ENCODE peak calls at places on chromosome 9, in seven cellular contexts. T is HCT116, F is H1, Q is HepG2, K is SK-N-SH, M is GM12878, D is K562. X is an unnamed sample.

GRCh38 chr9:113564804-113565237 is 101.3 kb downstream of the RGS3 start:
- DNase-seq in T (no peak), F (peak), Q (no peak), K (peak), M (no peak), D (peak), X (no peak)

GRCh38 chr9:79189511-79189924 is 382.2 kb upstream of the TLE4 start:
- DNase-seq in T (no peak), F (no peak), Q (no peak), K (peak), M (no peak), D (no peak), X (no peak)

GRCh38 chr9:76374702-76375543 is 19.3 kb downstream of the RFK start:
- DNase-seq in T (no peak), F (no peak), Q (peak), K (no peak), M (no peak), D (peak), X (peak)

GRCh38 chr9:114674076-114674797 is 7.8 kb downstream of the TEX48 start:
- DNase-seq in T (no peak), F (no peak), Q (no peak), K (no peak), M (no peak), D (no peak), X (no peak)

GRCh38 chr9:114388764-114389375 is 1.1 kb upstream of the AKNA start:
- DNase-seq in T (no peak), F (no peak), Q (no peak), K (no peak), M (no peak), D (no peak), X (no peak)

GRCh38 chr9:13688990-13689600 is 409.6 kb upstream of the MPDZ start:
- DNase-seq in T (no peak), F (no peak), Q (no peak), K (no peak), M (no peak), D (peak), X (peak)

GRCh38 chr9:109981091-109981490 is 201.1 kb downstream of the PALM2AKAP2 start:
- DNase-seq in T (no peak), F (no peak), Q (no peak), K (no peak), M (no peak), D (no peak), X (no peak)

GRCh38 chr9:95131023-95131943 is 186.2 kb downstream of the FANCC start:
- DNase-seq in T (peak), F (peak), Q (peak), K (peak), M (no peak), D (peak), X (peak)

GRCh38 chr9:94867281-94867841 is 140.9 kb downstream of the AOPEP start:
- DNase-seq in T (peak), F (peak), Q (peak), K (peak), M (no peak), D (peak), X (peak)

GRCh38 chr9:21096172-21096900 is 18.6 kb upstream of the IFNB1 start:
- DNase-seq in T (no peak), F (no peak), Q (no peak), K (no peak), M (peak), D (no peak), X (no peak)

GRCh38 chr9:129026442-129027223 is 1.5 kb downstream of the SH3GLB2 start:
- DNase-seq in T (no peak), F (no peak), Q (peak), K (peak), M (no peak), D (no peak), X (peak)

GRCh38 chr9:107019216-107019615 is 156.2 kb downstream of the ZNF462 start:
- DNase-seq in T (no peak), F (no peak), Q (no peak), K (no peak), M (no peak), D (no peak), X (no peak)

GRCh38 chr9:89427621-89428221 is 70.2 kb downstream of the SEMA4D start:
- DNase-seq in T (no peak), F (no peak), Q (no peak), K (no peak), M (no peak), D (no peak), X (no peak)
- TF ChIP-seq JUND in T (no peak), F (no peak), Q (no peak), K (no peak), M (no peak), D (no peak), X (no peak)

GRCh38 chr9:6567140-6567591 is 78.4 kb downstream of the GLDC start:
- DNase-seq in T (peak), F (no peak), Q (no peak), K (no peak), M (no peak), D (no peak), X (no peak)
- TF ChIP-seq JUND in T (peak), F (no peak), Q (no peak), K (peak), M (no peak), D (peak), X (no peak)

GRCh38 chr9:132677976-132678375 is 7.7 kb downstream of the GTF3C4 start:
- DNase-seq in T (no peak), F (no peak), Q (no peak), K (no peak), M (no peak), D (no peak), X (no peak)
- TF ChIP-seq JUND in T (no peak), F (no peak), Q (no peak), K (no peak), M (no peak), D (no peak), X (no peak)

GRCh38 chr9:134389659-134390058 is 63.4 kb downstream of the RXRA start:
- DNase-seq in T (no peak), F (no peak), Q (no peak), K (peak), M (no peak), D (no peak), X (no peak)

GRCh38 chr9:134390537-134390936 is 64.3 kb downstream of the RXRA start:
- DNase-seq in T (no peak), F (no peak), Q (no peak), K (no peak), M (no peak), D (no peak), X (no peak)

GRCh38 chr9:134392900-134393299 is 66.6 kb downstream of the RXRA start:
- DNase-seq in T (no peak), F (no peak), Q (no peak), K (no peak), M (no peak), D (no peak), X (no peak)

GRCh38 chr9:134390947-134391318 is 64.7 kb downstream of the RXRA start:
- DNase-seq in T (no peak), F (no peak), Q (no peak), K (no peak), M (no peak), D (no peak), X (no peak)

DNA sequence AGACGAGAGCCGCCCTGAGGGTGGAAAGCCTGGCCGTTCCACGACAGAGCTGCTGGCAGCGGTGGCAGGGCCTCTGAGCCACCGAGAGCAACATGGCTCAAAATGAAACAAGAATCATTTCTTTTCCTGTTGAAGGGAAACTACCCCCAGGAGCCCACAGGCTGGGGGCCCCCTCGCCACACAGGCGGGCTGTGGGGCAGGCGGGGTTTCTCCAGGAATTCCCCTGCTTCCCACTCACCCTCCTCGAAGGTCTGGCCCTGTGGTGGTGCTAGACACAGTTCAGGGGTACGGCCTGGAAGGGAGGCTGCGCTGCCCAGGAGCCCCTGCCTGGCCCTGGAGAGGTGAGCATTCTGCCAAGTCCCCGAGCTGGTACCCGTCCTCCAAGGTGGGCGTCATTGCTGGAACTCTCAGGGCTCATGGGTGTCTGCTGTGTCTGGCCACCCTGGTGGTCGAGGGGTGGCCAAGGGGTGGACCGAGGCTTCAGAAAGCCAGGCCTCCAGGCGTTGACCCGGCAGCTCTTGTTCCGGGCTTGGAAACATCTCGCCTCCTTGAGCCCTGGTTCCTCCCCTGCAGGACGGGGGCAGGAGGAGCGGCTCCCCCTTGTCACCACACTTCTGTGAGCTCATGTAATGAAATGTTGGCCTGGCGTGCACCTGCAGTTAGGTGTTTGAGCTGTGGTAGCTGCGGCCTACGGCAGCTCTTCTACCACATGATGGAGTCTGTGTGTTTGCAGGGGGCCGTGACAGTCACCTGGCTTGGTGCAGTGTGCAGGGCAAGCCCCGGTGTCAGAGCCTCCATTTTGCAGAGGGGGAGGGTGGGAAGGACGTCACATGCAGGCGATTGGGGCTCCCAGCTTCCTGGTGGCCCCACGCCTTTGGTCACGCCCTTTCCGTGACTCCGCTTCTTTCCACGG is 65.3 kb downstream of the RXRA start:
- DNase-seq in T (no peak), F (no peak), Q (no peak), K (no peak), M (peak), D (peak), X (no peak)
- TF ChIP-seq JUND in T (no peak), F (no peak), Q (no peak), K (no peak), M (peak), D (no peak), X (no peak)